ENCODE peak calls at places on chromosomes 7 and 10, in ten cellular contexts. S is stomach; R is A549; J is HepG2; D is endodermal cell; M is mammary epithelial cell; B is transverse colon; X is SJSA1; A is effector memory CD4-positive, alpha-beta T cell; K is tibial nerve. Z is an unnamed sample.

GRCh38 chr10:127034790-127035189 is 129.6 kb downstream of the DOCK1 start:
- DNase-seq in M (peak; percentile 6), S (no peak), A (no peak), J (no peak), D (peak; percentile 33), R (no peak), B (no peak), K (no peak), X (no peak), Z (no peak)

GRCh38 chr10:12350167-12350872 is 973 bp downstream of the CAMK1D start:
- DNase-seq in X (peak; percentile 43), D (peak; percentile 78), M (peak; percentile 32), S (no peak), B (peak; percentile 67), A (peak; percentile 27), J (peak; percentile 29), R (peak; percentile 52), K (no peak), Z (peak; percentile 70)

GRCh38 chr7:90239050-90239449 is 5.9 kb upstream of the CFAP69 start:
- DNase-seq in B (no peak), X (no peak), D (no peak), M (no peak), S (no peak), K (no peak), R (no peak), A (no peak), J (no peak), Z (no peak)

GRCh38 chr7:104142147-104142546 is 65.7 kb downstream of the ORC5 start:
- DNase-seq in M (no peak), S (no peak), J (no peak), B (no peak), A (no peak), R (no peak), K (no peak), D (no peak), X (no peak), Z (no peak)

GRCh38 chr10:128137877-128138276 is 11.7 kb upstream of the MKI67 start:
- DNase-seq in A (no peak), S (no peak), J (no peak), K (no peak), D (no peak), X (no peak), R (no peak), M (no peak), B (no peak), Z (no peak)

GRCh38 chr7:43694399-43694748 is 34.9 kb downstream of the COA1 start:
- DNase-seq in B (no peak), D (no peak), A (no peak), J (peak; percentile 16), K (no peak), M (peak; percentile 38), R (peak; percentile 38), S (no peak), X (no peak), Z (no peak)

GRCh38 chr7:94382746-94383145 is 11.9 kb upstream of the COL1A2 start:
- DNase-seq in X (no peak), R (peak; percentile 21), M (peak; percentile 30), A (no peak), S (no peak), J (no peak), B (no peak), D (no peak), K (no peak), Z (no peak)

GRCh38 chr7:20238754-20239324 is 21.7 kb upstream of the MACC1 start:
- DNase-seq in R (no peak), S (peak; percentile 43), X (no peak), A (no peak), B (peak; percentile 33), M (peak; percentile 90), J (no peak), D (no peak), K (no peak), Z (peak; percentile 38)

GRCh38 chr10:50469288-50469687 is 154.5 kb downstream of the SGMS1 start:
- DNase-seq in X (peak; percentile 16), B (no peak), D (no peak), J (no peak), A (no peak), S (no peak), R (no peak), M (no peak), K (no peak), Z (no peak)

GRCh38 chr7:27247452-27248426 is 5.1 kb downstream of the EVX1 start:
- DNase-seq in B (no peak), K (no peak), D (no peak), R (no peak), J (no peak), A (no peak), S (no peak), X (no peak), M (no peak), Z (no peak)

GRCh38 chr7:90816511-90817142 is 220.5 kb downstream of the CDK14 start:
- DNase-seq in B (no peak), X (peak; percentile 63), D (no peak), K (no peak), J (peak; percentile 2), M (peak; percentile 98), R (peak; percentile 28), A (no peak), S (no peak), Z (no peak)

GRCh38 chr10:62165803-62166202 is 102.8 kb downstream of the RTKN2 start:
- DNase-seq in B (no peak), X (no peak), J (no peak), A (no peak), S (no peak), M (no peak), K (no peak), D (no peak), R (no peak), Z (no peak)

GRCh38 chr10:62170738-62171137 is 97.9 kb downstream of the RTKN2 start:
- DNase-seq in R (no peak), D (no peak), M (no peak), B (no peak), S (no peak), A (no peak), X (no peak), J (no peak), K (no peak), Z (no peak)

GRCh38 chr10:62162261-62162660 is 106.4 kb downstream of the RTKN2 start:
- DNase-seq in R (no peak), A (no peak), X (no peak), S (no peak), D (no peak), J (no peak), M (no peak), K (no peak), B (no peak), Z (no peak)

GRCh38 chr10:62163024-62163423 is 105.6 kb downstream of the RTKN2 start:
- DNase-seq in S (no peak), D (no peak), X (no peak), A (no peak), R (no peak), M (no peak), B (no peak), J (no peak), K (no peak), Z (no peak)

GRCh38 chr10:62166331-62167154 is 102.1 kb downstream of the RTKN2 start:
- DNase-seq in K (no peak), X (no peak), R (peak; percentile 16), B (peak; percentile 15), A (no peak), J (no peak), M (no peak), S (peak; percentile 66), D (no peak), Z (peak; percentile 9)
- H3K4me3 ChIP-seq in K (no peak overlapping the region), X (no peak overlapping the region), R (no peak overlapping the region), B (no peak overlapping the region), A (no peak overlapping the region), J (no peak overlapping the region), M (no peak overlapping the region), S (no peak overlapping the region), D (no peak overlapping the region), Z (no peak overlapping the region)

DNA sequence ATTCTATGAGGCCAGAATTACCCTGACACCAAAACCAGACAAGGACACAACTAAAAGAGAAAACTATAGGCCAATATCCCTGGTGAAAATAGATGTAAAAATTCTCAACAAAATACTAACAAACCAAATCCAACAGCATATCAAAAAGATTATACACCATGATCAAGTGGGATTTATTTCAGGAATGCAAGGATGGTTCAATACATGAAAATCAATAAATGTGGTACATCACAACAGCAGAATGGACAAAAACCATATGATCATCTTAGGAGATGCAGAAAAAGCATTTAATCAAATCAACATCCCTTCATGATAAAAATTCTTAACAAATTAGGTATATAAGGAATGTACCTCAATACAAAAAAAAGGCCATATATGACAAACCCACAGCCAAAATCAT is 5.6 kb upstream of the SCART1 start:
- DNase-seq in A (no peak), X (no peak), J (no peak), R (no peak), D (no peak), M (no peak), K (no peak), B (no peak), S (no peak), Z (no peak)
- H3K9me3 ChIP-seq in A (peaks cover 13% of the 10 kb centered on the region), X (peaks cover 27% of the 10 kb centered on the region), J (peaks cover 27% of the 10 kb centered on the region), R (peaks cover 47% of the 10 kb centered on the region), D (peaks cover 32% of the 10 kb centered on the region), M (peaks cover 31% of the 10 kb centered on the region), K (peaks cover 37% of the 10 kb centered on the region), B (peaks cover 29% of the 10 kb centered on the region), S (peaks cover 42% of the 10 kb centered on the region), Z (peaks cover 32% of the 10 kb centered on the region)

DNA sequence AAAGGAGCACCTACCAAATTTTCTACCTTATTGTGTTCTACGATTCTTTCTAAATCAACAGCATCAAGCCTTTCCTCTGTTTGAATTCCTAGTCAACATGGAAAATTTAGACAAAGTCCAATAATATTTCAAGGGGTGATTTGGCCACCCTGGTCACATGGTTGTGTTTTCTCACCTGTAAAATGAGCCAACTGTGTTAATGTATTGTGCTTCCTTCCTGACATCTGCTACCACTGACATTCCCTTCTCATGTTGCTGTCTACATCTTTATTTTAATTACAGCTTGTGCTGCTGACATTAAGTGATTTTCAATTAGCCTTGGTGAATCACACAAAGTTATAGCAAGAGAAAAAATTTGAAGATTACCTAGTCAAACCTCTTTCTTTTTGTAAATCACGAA is 83.0 kb upstream of the NPSR1 start:
- DNase-seq in R (no peak), D (no peak), M (no peak), A (no peak), X (no peak), B (no peak), J (no peak), K (no peak), S (no peak), Z (no peak)
- H3K4me1 ChIP-seq in R (no peaks in the 10 kb centered on the region), D (peaks cover under 1% of the 10 kb centered on the region), M (no peaks in the 10 kb centered on the region), A (no peaks in the 10 kb centered on the region), X (no peaks in the 10 kb centered on the region), B (no peaks in the 10 kb centered on the region), J (no peaks in the 10 kb centered on the region), K (no peaks in the 10 kb centered on the region), S (no peaks in the 10 kb centered on the region), Z (no peaks in the 10 kb centered on the region)

DNA sequence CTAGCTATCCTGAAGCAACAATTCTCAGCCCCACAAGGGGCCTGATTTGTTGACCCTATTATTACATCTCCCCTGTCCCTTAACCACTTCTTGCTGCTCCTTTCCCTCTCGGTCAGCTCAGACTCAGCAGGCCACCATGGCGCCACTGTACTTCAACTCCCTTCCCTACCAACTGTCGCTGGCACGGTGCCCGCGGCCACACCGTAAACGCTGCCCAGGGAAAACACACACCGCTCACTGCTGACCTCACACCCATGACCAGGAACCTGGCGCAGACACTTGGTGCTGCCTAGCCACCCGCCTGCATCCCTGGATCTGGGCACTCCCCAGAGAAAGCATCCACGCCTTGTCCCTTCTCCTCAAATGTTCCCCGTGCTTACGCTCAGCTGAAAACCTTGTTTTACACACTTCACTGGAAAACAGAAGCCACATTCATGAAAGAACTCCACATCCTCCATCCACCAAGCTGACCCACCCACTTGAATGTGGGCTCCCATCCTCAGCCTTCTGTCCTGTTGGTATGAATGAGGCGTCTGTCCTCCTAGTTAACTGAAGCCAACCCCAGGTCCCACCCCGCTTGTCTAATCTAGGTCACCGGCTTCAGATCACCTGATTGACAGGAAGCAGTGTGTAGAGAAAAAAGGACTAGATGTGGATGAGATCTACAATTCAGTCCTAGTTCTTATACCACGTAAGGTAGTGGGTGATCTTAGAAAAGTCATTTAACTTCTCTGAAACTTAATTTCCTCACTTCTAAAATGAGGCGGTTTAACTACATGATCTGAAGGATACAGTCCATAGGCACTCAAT is 28.5 kb upstream of the CRYGN start:
- DNase-seq in D (no peak), K (no peak), R (no peak), S (no peak), J (no peak), B (no peak), M (no peak), A (no peak), X (no peak), Z (no peak)
- H3K4me3 ChIP-seq in D (no peak overlapping the region), K (no peak overlapping the region), R (no peak overlapping the region), S (no peak overlapping the region), J (no peak overlapping the region), B (no peak overlapping the region), M (no peak overlapping the region), A (no peak overlapping the region), X (no peak overlapping the region), Z (no peak overlapping the region)

Z was measured in mucosa of descending colon.